ENCODE peak calls at places on chromosomes 3 and 15, in four cellular contexts. S is activated CD8-positive, alpha-beta memory T cell treated with anti-CD3 and anti-CD28 coated beads for 48 hours; Q is nucleus accumbens; C is brain microvascular endothelial cell. X is an unnamed sample.
A peak's percentile ranks its signal among the peaks of the same experiment; 100 is the strongest.

GRCh38 chr3:79361748-79362378 is 405.9 kb downstream of the ROBO1 start:
- DNase-seq in S (no peak), Q (no peak), C (peak; percentile 44), X (no peak)

GRCh38 chr3:48599509-48600285 is 4.6 kb upstream of the COL7A1 start:
- DNase-seq in S (no peak), Q (no peak), C (no peak), X (no peak)

GRCh38 chr3:165196577-165197561 is 685 bp upstream of the SLITRK3 start:
- DNase-seq in S (no peak), Q (peak; percentile 66), C (no peak), X (peak; percentile 49)

GRCh38 chr3:125594581-125595011 is 701 bp downstream of the OSBPL11 start:
- DNase-seq in S (no peak), Q (peak; percentile 34), C (no peak), X (no peak)

GRCh38 chr15:69668049-69668705 is 215.6 kb downstream of the RPLP1 start:
- DNase-seq in S (no peak), Q (no peak), C (no peak), X (no peak)

GRCh38 chr3:15064299-15064834 is 748 bp downstream of the MRPS25 start:
- DNase-seq in S (no peak), Q (no peak), C (no peak), X (no peak)

GRCh38 chr15:26864664-26865191 is 2.1 kb upstream of the GABRA5 start:
- DNase-seq in S (no peak), Q (no peak), C (peak; percentile 30), X (no peak)

GRCh38 chr15:82047493-82048446 is 2.0 kb upstream of the MEX3B start:
- DNase-seq in S (peak; percentile 12), Q (no peak), C (no peak), X (no peak)

GRCh38 chr3:74651239-74651638 is 36.8 kb upstream of the CNTN3 start:
- DNase-seq in S (no peak), Q (no peak), C (no peak), X (no peak)

GRCh38 chr15:85762756-85763127 is 32.0 kb downstream of the KLHL25 start:
- DNase-seq in S (no peak), Q (no peak), C (no peak), X (no peak)

GRCh38 chr3:10457560-10457959 is 47.8 kb downstream of the ATP2B2 start:
- DNase-seq in S (no peak), Q (no peak), C (no peak), X (no peak)

GRCh38 chr3:72238341-72238740 is 453.4 kb upstream of the PROK2 start:
- DNase-seq in S (no peak), Q (no peak), C (no peak), X (no peak)

GRCh38 chr3:71117572-71118247 is 465.8 kb downstream of the FOXP1 start:
- DNase-seq in S (no peak), Q (no peak), C (no peak), X (no peak)

GRCh38 chr3:44416031-44417030 is 61.1 kb downstream of the ZNF445 start:
- DNase-seq in S (no peak), Q (no peak), C (no peak), X (no peak)

GRCh38 chr15:62928242-62928995 is 114.1 kb upstream of the TPM1 start:
- DNase-seq in S (no peak), Q (no peak), C (peak; percentile 96), X (no peak)

GRCh38 chr15:79381593-79381992 is 50.5 kb upstream of the MINAR1 start:
- DNase-seq in S (no peak), Q (no peak), C (no peak), X (no peak)

GRCh38 chr3:59192473-59192872 is 142.6 kb upstream of the CFAP20DC start:
- DNase-seq in S (no peak), Q (no peak), C (peak; percentile 0), X (no peak)

GRCh38 chr3:192816274-192816853 is 89.0 kb upstream of the FGF12 start:
- DNase-seq in S (no peak), Q (no peak), C (peak; percentile 39), X (no peak)

X was measured in dorsolateral prefrontal cortex.